ENCODE peak calls at places on chromosomes 4 and X, in ten cellular contexts. O, A, Q, S, E, G, V, B, T and N are unnamed samples.

GRCh38 chr4:55865228-55865806 is 11.9 kb downstream of the EXOC1 start:
- DNase-seq in O (no peak), A (no peak), Q (no peak), S (no peak), E (no peak), G (no peak), V (no peak), B (no peak), T (no peak), N (no peak)

GRCh38 chr4:153064571-153064970 is 128.4 kb downstream of the FHDC1 start:
- DNase-seq in O (peak; percentile 87), A (no peak), Q (no peak), S (no peak), E (no peak), G (no peak), V (no peak), B (no peak), T (peak; percentile 11), N (no peak)

GRCh38 chr4:89664521-89664920 is 172.4 kb downstream of the SNCA start:
- DNase-seq in O (no peak), A (no peak), Q (no peak), S (no peak), E (no peak), G (no peak), V (no peak), B (no peak), T (no peak), N (no peak)

GRCh38 chr4:75673959-75674328 is 733 bp upstream of the G3BP2 start:
- DNase-seq in O (peak; percentile 46), A (peak; percentile 31), Q (no peak), S (no peak), E (no peak), G (no peak), V (no peak), B (no peak), T (no peak), N (no peak)

GRCh38 chrX:2677764-2678163 is 13.3 kb upstream of the CD99 start:
- DNase-seq in O (peak; percentile 66), A (peak; percentile 57), Q (no peak), S (no peak), E (peak; percentile 86), G (no peak), V (no peak), B (no peak), T (no peak), N (peak; percentile 91)

GRCh38 chrX:9957743-9958142 is 9.4 kb upstream of the CLDN34 start:
- DNase-seq in O (no peak), A (no peak), Q (no peak), S (no peak), E (no peak), G (no peak), V (no peak), B (no peak), T (no peak), N (no peak)

GRCh38 chr4:148300877-148301276 is 141.3 kb downstream of the NR3C2 start:
- DNase-seq in O (no peak), A (no peak), Q (no peak), S (no peak), E (no peak), G (no peak), V (no peak), B (no peak), T (no peak), N (no peak)

GRCh38 chrX:100994352-100995281 is 25.1 kb downstream of the ARL13A start:
- DNase-seq in O (no peak), A (no peak), Q (no peak), S (no peak), E (no peak), G (no peak), V (no peak), B (no peak), T (no peak), N (no peak)

GRCh38 chrX:20988118-20988517 is 386.1 kb upstream of the CNKSR2 start:
- DNase-seq in O (no peak), A (no peak), Q (no peak), S (no peak), E (no peak), G (no peak), V (no peak), B (no peak), T (no peak), N (no peak)

GRCh38 chr4:78179188-78179587 is 122.1 kb downstream of the FRAS1 start:
- DNase-seq in O (no peak), A (no peak), Q (no peak), S (no peak), E (no peak), G (no peak), V (no peak), B (no peak), T (no peak), N (no peak)

GRCh38 chr4:154739111-154739510 is 4.7 kb upstream of the LRAT start:
- DNase-seq in O (peak; percentile 85), A (no peak), Q (no peak), S (no peak), E (no peak), G (no peak), V (no peak), B (no peak), T (no peak), N (no peak)

GRCh38 chr4:143406523-143406922 is 69.8 kb downstream of the GAB1 start:
- DNase-seq in O (no peak), A (peak; percentile 62), Q (no peak), S (no peak), E (peak; percentile 29), G (no peak), V (no peak), B (no peak), T (no peak), N (peak; percentile 52)

GRCh38 chr4:103137446-103137827 is 37.8 kb upstream of the BDH2 start:
- DNase-seq in O (no peak), A (no peak), Q (no peak), S (no peak), E (no peak), G (no peak), V (no peak), B (no peak), T (no peak), N (no peak)

GRCh38 chr4:182809417-182810102 is 107.6 kb downstream of the DCTD start:
- DNase-seq in O (peak; percentile 71), A (no peak), Q (peak; percentile 19), S (no peak), E (no peak), G (no peak), V (no peak), B (no peak), T (no peak), N (no peak)

GRCh38 chr4:29560452-29560851 is 1159.7 kb upstream of the PCDH7 start:
- DNase-seq in O (no peak), A (no peak), Q (no peak), S (no peak), E (no peak), G (no peak), V (no peak), B (no peak), T (no peak), N (no peak)

GRCh38 chrX:45851434-45851991 is 650.8 kb upstream of the DIPK2B start:
- DNase-seq in O (peak; percentile 82), A (peak; percentile 21), Q (peak; percentile 42), S (peak; percentile 14), E (peak; percentile 16), G (peak; percentile 33), V (peak; percentile 68), B (peak; percentile 9), T (peak; percentile 56), N (no peak)

GRCh38 chr4:72031868-72032619 is at the start of gene NPFFR2:
- DNase-seq in O (peak; percentile 92), A (peak; percentile 27), Q (no peak), S (no peak), E (peak; percentile 41), G (peak; percentile 31), V (peak; percentile 73), B (no peak), T (peak; percentile 81), N (peak; percentile 20)

GRCh38 chr4:138311771-138312535 is 69.8 kb upstream of the SLC7A11 start:
- DNase-seq in O (no peak), A (no peak), Q (no peak), S (no peak), E (no peak), G (no peak), V (no peak), B (no peak), T (no peak), N (no peak)

GRCh38 chr4:7486101-7486500 is 51.4 kb upstream of the PSAPL1 start:
- DNase-seq in O (no peak), A (no peak), Q (no peak), S (no peak), E (no peak), G (no peak), V (no peak), B (no peak), T (no peak), N (no peak)

GRCh38 chr4:136742330-136742729 is 790.0 kb downstream of the PCDH18 start:
- DNase-seq in O (no peak), A (no peak), Q (no peak), S (no peak), E (no peak), G (no peak), V (no peak), B (no peak), T (no peak), N (no peak)

GRCh38 chr4:76059750-76060149 is 14.8 kb upstream of the ART3 start:
- DNase-seq in O (no peak), A (no peak), Q (no peak), S (no peak), E (no peak), G (no peak), V (no peak), B (no peak), T (no peak), N (no peak)

GRCh38 chrX:54248309-54248708 is 65.3 kb upstream of the FAM120C start:
- DNase-seq in O (no peak), A (no peak), Q (peak; percentile 2), S (peak; percentile 2), E (no peak), G (no peak), V (no peak), B (no peak), T (no peak), N (no peak)

GRCh38 chr4:19675172-19675811 is 576.4 kb upstream of the SLIT2 start:
- DNase-seq in O (no peak), A (no peak), Q (no peak), S (no peak), E (no peak), G (no peak), V (no peak), B (no peak), T (no peak), N (no peak)

GRCh38 chrX:49166914-49167739 is 4.6 kb downstream of the MAGIX start:
- DNase-seq in O (peak; percentile 53), A (peak; percentile 38), Q (peak; percentile 61), S (no peak), E (peak; percentile 52), G (no peak), V (no peak), B (peak; percentile 29), T (peak; percentile 67), N (peak; percentile 55)

GRCh38 chrX:111914398-111915092 is 38.6 kb downstream of the TRPC5OS start:
- DNase-seq in O (peak; percentile 59), A (no peak), Q (no peak), S (no peak), E (no peak), G (no peak), V (no peak), B (no peak), T (no peak), N (no peak)

GRCh38 chrX:6660567-6661252 is 125.8 kb upstream of the VCX3A start:
- DNase-seq in O (no peak), A (no peak), Q (no peak), S (no peak), E (no peak), G (no peak), V (no peak), B (no peak), T (no peak), N (no peak)

GRCh38 chr4:105634402-105634801 is 74.1 kb downstream of the INTS12 start:
- DNase-seq in O (no peak), A (no peak), Q (no peak), S (no peak), E (no peak), G (no peak), V (no peak), B (no peak), T (no peak), N (no peak)

GRCh38 chr4:89197920-89198319 is 86.6 kb downstream of the TIGD2 start:
- DNase-seq in O (no peak), A (no peak), Q (no peak), S (no peak), E (no peak), G (no peak), V (no peak), B (no peak), T (no peak), N (no peak)